ENCODE peak calls at places on chromosome 6, in four cellular contexts. One of them, this sample, is unnamed.

GRCh38 chr6:153790048-153790447 is 249.0 kb upstream of the OPRM1 start:
- DNase-seq in prostate gland: no peak
- DNase-seq in GM12878: no peak
- DNase-seq in HCT116: peak; percentile 19
- DNase-seq in this sample: no peak

GRCh38 chr6:53646606-53647005 is 18.9 kb downstream of the KLHL31 start:
- DNase-seq in prostate gland: no peak
- DNase-seq in GM12878: no peak
- DNase-seq in HCT116: no peak
- DNase-seq in this sample: no peak

GRCh38 chr6:134541001-134541400 is 223.1 kb upstream of the SGK1 start:
- DNase-seq in prostate gland: no peak
- DNase-seq in GM12878: no peak
- DNase-seq in HCT116: no peak
- DNase-seq in this sample: no peak

GRCh38 chr6:48233063-48233462 is 122.1 kb upstream of the PTCHD4 start:
- DNase-seq in prostate gland: no peak
- DNase-seq in GM12878: no peak
- DNase-seq in HCT116: no peak
- DNase-seq in this sample: no peak

GRCh38 chr6:137487947-137488735 is 6.1 kb downstream of the OLIG3 start:
- DNase-seq in prostate gland: no peak
- DNase-seq in GM12878: no peak
- DNase-seq in HCT116: no peak
- DNase-seq in this sample: no peak

GRCh38 chr6:150417899-150418824 is 49.4 kb downstream of the IYD start:
- DNase-seq in prostate gland: peak; percentile 55
- DNase-seq in GM12878: peak; percentile 40
- DNase-seq in HCT116: peak; percentile 88
- DNase-seq in this sample: no peak

GRCh38 chr6:11865926-11866325 is 87.3 kb upstream of the ADTRP start:
- DNase-seq in prostate gland: no peak
- DNase-seq in GM12878: no peak
- DNase-seq in HCT116: no peak
- DNase-seq in this sample: no peak

GRCh38 chr6:170231496-170232185 is 59.2 kb downstream of the DLL1 start:
- DNase-seq in prostate gland: no peak
- DNase-seq in GM12878: no peak
- DNase-seq in HCT116: no peak
- DNase-seq in this sample: no peak

GRCh38 chr6:144219056-144219685 is 66.0 kb upstream of the UTRN start:
- DNase-seq in prostate gland: no peak
- DNase-seq in GM12878: peak; percentile 8
- DNase-seq in HCT116: peak; percentile 40
- DNase-seq in this sample: no peak

GRCh38 chr6:168496932-168497331 is 55.9 kb downstream of the SMOC2 start:
- DNase-seq in prostate gland: no peak
- DNase-seq in GM12878: no peak
- DNase-seq in HCT116: no peak
- DNase-seq in this sample: no peak

GRCh38 chr6:135922170-135922569 is 70.7 kb downstream of the PDE7B start:
- DNase-seq in prostate gland: peak; percentile 9
- DNase-seq in GM12878: no peak
- DNase-seq in HCT116: peak; percentile 29
- DNase-seq in this sample: no peak

GRCh38 chr6:21382821-21383455 is 210.6 kb upstream of the SOX4 start:
- DNase-seq in prostate gland: no peak
- DNase-seq in GM12878: no peak
- DNase-seq in HCT116: no peak
- DNase-seq in this sample: no peak

GRCh38 chr6:13292774-13293173 is 35.6 kb downstream of the TBC1D7 start:
- DNase-seq in prostate gland: no peak
- DNase-seq in GM12878: no peak
- DNase-seq in HCT116: no peak
- DNase-seq in this sample: no peak

GRCh38 chr6:142819603-142820335 is 125.2 kb downstream of the HIVEP2 start:
- DNase-seq in prostate gland: no peak
- DNase-seq in GM12878: peak; percentile 90
- DNase-seq in HCT116: no peak
- DNase-seq in this sample: no peak

GRCh38 chr6:20879526-20879925 is 345.3 kb downstream of the CDKAL1 start:
- DNase-seq in prostate gland: no peak
- DNase-seq in GM12878: no peak
- DNase-seq in HCT116: no peak
- DNase-seq in this sample: no peak

GRCh38 chr6:89792881-89793280 is 26.7 kb downstream of the MDN1 start:
- DNase-seq in prostate gland: no peak
- DNase-seq in GM12878: no peak
- DNase-seq in HCT116: peak; percentile 8
- DNase-seq in this sample: no peak

GRCh38 chr6:11279213-11279780 is 46.8 kb upstream of the NEDD9 start:
- DNase-seq in prostate gland: no peak
- DNase-seq in GM12878: no peak
- DNase-seq in HCT116: no peak
- DNase-seq in this sample: no peak

GRCh38 chr6:109373762-109374161 is 8.5 kb downstream of the CD164 start:
- DNase-seq in prostate gland: no peak
- DNase-seq in GM12878: peak; percentile 89
- DNase-seq in HCT116: no peak
- DNase-seq in this sample: no peak

GRCh38 chr6:30485236-30485635 is 4.1 kb upstream of the HLA-E start:
- DNase-seq in prostate gland: no peak
- DNase-seq in GM12878: no peak
- DNase-seq in HCT116: no peak
- DNase-seq in this sample: no peak

GRCh38 chr6:48977573-48977972 is 485.5 kb downstream of the MMUT start:
- DNase-seq in prostate gland: no peak
- DNase-seq in GM12878: no peak
- DNase-seq in HCT116: no peak
- DNase-seq in this sample: no peak

GRCh38 chr6:42123379-42124103 is 18.9 kb downstream of the C6orf132 start:
- DNase-seq in prostate gland: no peak
- DNase-seq in GM12878: no peak
- DNase-seq in HCT116: no peak
- DNase-seq in this sample: no peak

GRCh38 chr6:26205625-26206574 is 118.7 kb downstream of the HFE start:
- DNase-seq in prostate gland: no peak
- DNase-seq in GM12878: no peak
- DNase-seq in HCT116: peak; percentile 74
- DNase-seq in this sample: no peak
- TF ChIP-seq POLR2A in prostate gland: no peak
- TF ChIP-seq POLR2A in GM12878: no peak
- TF ChIP-seq POLR2A in HCT116: no peak
- TF ChIP-seq POLR2A in this sample: no peak

DNA sequence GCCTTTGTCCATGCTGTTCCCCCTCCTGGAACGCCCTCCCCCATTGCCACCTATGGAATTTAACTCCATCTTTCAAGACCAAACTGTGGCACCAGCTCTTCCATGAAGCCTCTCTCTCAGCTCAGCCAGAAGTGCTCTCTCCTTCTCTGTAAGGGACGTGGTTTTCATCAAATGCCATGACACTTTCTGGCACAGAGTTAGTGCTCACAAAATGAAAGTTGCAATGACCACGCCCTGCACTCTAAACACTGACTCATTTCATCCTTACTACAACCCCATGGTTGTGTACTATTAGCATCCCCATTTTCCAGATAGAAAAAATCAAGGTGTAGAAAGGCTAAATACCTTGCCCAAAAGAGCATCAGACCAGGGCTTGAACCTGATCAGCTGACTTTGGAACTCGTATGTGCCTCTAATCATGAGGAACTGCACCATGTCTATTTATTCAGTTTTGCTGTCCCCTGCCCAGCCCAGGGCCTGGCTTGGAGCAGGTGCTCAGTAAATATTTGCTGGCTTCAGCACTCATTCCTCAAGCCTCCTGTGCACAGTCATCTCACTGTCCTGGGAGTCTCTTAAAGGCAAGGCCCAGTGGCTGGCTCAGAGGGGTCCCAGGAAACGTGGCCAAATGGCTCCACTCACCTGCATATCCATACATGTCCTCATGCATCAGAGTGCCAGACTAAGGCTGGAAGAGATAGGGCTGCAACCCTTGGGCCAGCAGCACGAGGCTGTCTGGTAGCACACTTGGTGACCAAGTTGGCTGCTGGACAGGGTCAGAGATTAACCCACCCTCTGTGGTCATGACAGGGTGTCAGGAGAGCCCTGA is 77.9 kb downstream of the MRPL14 start:
- DNase-seq in prostate gland: peak; percentile 68
- DNase-seq in GM12878: no peak
- DNase-seq in HCT116: no peak
- DNase-seq in this sample: no peak
- TF ChIP-seq POLR2AphosphoS5 in prostate gland: peak; percentile 84
- TF ChIP-seq POLR2AphosphoS5 in GM12878: no peak
- TF ChIP-seq POLR2AphosphoS5 in HCT116: no peak
- TF ChIP-seq POLR2AphosphoS5 in this sample: no peak

DNA sequence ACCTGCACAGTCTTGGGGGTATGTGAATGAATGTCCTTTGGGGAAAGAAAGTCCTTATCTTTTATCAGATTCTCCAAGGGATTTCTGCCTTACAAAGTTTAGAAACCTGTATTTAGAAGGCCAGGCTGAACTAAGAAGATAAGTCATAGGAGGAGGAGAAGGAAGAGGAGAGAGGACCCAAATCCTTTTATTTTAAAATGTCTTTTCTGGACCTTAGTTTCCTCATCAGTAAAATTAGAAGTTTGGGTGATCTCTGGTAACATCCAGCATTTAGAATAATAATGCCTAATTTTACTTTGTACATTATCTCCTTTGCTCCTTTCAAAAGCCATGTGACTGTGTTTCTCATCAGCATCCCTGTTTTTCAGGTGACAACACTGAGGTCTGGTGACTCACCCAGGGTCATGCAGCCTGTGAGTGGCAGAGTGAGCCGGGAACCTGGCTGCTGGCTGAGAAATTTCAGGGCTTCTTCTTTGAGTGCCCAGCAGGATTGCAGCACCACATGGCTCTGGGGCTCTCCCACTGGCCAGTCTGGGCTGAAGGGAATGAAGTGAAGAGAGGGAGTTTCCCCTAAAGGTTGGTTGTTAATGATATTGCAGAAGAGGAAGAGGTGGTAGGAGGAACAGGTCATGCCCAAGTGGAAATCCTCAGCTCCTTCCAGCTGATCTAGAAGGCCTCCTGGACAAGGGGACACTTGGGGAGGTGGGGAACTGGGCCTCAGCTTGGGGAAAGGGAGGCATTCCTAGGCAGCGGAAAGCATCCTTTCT is 34.0 kb downstream of the VEGFA start:
- DNase-seq in prostate gland: no peak
- DNase-seq in GM12878: no peak
- DNase-seq in HCT116: peak; percentile 22
- DNase-seq in this sample: no peak
- H3K27ac ChIP-seq in prostate gland: no peak overlapping the region
- H3K27ac ChIP-seq in GM12878: no peak overlapping the region
- H3K27ac ChIP-seq in HCT116: no peak overlapping the region
- H3K27ac ChIP-seq in this sample: no peak overlapping the region

GRCh38 chr6:46172176-46172575 is 1.4 kb upstream of the ENPP5 start:
- DNase-seq in prostate gland: no peak
- DNase-seq in GM12878: no peak
- DNase-seq in HCT116: no peak
- DNase-seq in this sample: no peak

GRCh38 chr6:46175976-46176375 is 5.2 kb upstream of the ENPP5 start:
- DNase-seq in prostate gland: no peak
- DNase-seq in GM12878: no peak
- DNase-seq in HCT116: no peak
- DNase-seq in this sample: no peak

GRCh38 chr6:46174904-46175303 is 4.1 kb upstream of the ENPP5 start:
- DNase-seq in prostate gland: no peak
- DNase-seq in GM12878: no peak
- DNase-seq in HCT116: no peak
- DNase-seq in this sample: no peak

GRCh38 chr6:46175446-46175845 is 4.7 kb upstream of the ENPP5 start:
- DNase-seq in prostate gland: no peak
- DNase-seq in GM12878: peak; percentile 57
- DNase-seq in HCT116: no peak
- DNase-seq in this sample: no peak

DNA sequence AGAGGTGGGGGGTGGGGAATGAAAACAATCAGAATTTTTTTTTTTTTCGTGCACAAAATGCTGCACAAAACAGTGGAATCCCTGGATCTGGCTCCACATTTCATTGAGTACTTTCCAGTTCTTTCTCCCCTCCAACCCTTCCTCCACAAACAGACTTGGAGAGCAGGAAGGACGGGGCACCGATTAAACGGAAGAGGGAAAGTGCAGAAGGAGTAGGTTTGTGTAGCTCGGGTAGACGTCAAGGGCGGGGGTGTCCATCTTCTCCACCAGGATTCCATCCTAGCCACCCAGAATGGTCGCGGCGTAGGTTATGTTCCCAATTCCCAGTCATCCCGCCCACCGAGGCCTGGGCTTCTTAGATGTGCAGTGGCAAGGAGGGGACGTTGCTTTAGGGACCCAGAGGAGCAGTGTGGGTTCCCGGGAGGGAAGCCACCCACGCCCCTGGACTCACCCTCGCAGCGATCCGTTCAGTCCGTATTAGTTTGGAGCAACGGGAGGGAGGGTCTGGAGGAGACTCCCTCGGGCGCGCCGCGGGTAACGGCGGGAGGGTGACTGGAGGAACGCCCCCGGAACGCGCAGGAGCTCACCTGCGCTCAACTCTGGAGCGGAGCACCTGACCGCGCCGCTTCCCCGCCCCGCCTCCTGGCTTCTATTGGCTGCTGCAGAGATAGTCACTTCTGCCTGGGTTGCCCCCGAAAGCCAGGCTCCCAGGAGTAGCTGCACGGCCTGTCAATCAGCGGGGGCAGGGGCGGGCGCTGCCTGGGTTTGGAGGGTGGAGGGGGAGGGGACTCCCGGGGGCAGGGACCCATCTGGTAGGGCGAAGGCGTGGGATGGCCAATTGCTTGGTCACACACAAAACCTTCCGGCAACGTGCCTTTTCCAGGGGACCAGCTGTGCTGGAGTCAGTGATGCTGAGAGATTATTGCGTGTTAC is at the start of gene ENPP5:
- DNase-seq in prostate gland: peak; percentile 96
- DNase-seq in GM12878: peak; percentile 12
- DNase-seq in HCT116: peak; percentile 87
- DNase-seq in this sample: peak; percentile 84
- TF ChIP-seq POLR2A in prostate gland: peak; percentile 89
- TF ChIP-seq POLR2A in GM12878: no peak
- TF ChIP-seq POLR2A in HCT116: peak; percentile 66
- TF ChIP-seq POLR2A in this sample: no peak

DNA sequence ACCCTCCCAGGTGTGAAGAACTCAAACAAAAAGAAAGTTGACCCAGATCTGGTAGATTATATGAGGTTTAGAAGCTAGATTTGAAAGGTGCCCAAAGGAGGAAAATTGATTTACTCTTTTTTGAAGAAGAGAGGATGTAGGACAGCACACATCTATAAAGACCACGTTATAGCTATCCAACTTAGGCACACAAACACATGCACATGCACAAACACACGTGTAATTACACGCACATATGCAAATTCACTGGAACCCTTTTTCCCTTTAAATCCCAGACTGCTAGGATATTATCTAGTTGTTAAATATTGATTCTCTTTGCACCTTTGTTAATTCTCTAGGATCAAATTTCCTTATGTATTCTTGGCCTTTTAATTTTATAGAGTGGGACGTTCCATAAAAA is 272.8 kb upstream of the TBX18 start:
- DNase-seq in prostate gland: no peak
- DNase-seq in GM12878: no peak
- DNase-seq in HCT116: no peak
- DNase-seq in this sample: no peak
- TF ChIP-seq POLR2AphosphoS5 in prostate gland: no peak
- TF ChIP-seq POLR2AphosphoS5 in GM12878: no peak
- TF ChIP-seq POLR2AphosphoS5 in HCT116: no peak
- TF ChIP-seq POLR2AphosphoS5 in this sample: no peak